ENCODE peak calls at places on chromosomes 13 and 19, in seven cellular contexts. One of them, this sample, is unnamed.

GRCh38 chr13:66759919-66760318 is 470.2 kb downstream of the PCDH9 start:
- DNase-seq in NCI-H1694: no peak
- DNase-seq in endothelial cell: no peak
- DNase-seq in iris pigment epithelial cell: no peak
- DNase-seq in activated CD4-positive, alpha-beta memory T cell treated with anti-CD3 and anti-CD28 coated beads, Interleukin-2, amount 10 ng/mL, durations not matched to agents 7 days and 5 days: no peak
- DNase-seq in AG09309: no peak
- DNase-seq in stimulated activated CD4-positive, alpha-beta T cell treated with anti-CD3 and anti-CD28 coated beads, Interleukin-2, amount 100 ng/mL, for 24 hours: no peak
- DNase-seq in this sample: no peak

GRCh38 chr13:51000576-51001260 is 91.1 kb downstream of the RNASEH2B start:
- DNase-seq in NCI-H1694: peak
- DNase-seq in endothelial cell: no peak
- DNase-seq in iris pigment epithelial cell: peak
- DNase-seq in activated CD4-positive, alpha-beta memory T cell treated with anti-CD3 and anti-CD28 coated beads, Interleukin-2, amount 10 ng/mL, durations not matched to agents 7 days and 5 days: no peak
- DNase-seq in AG09309: peak
- DNase-seq in stimulated activated CD4-positive, alpha-beta T cell treated with anti-CD3 and anti-CD28 coated beads, Interleukin-2, amount 100 ng/mL, for 24 hours: no peak
- DNase-seq in this sample: no peak

GRCh38 chr13:66367356-66367755 is 862.8 kb downstream of the PCDH9 start:
- DNase-seq in NCI-H1694: no peak
- DNase-seq in endothelial cell: no peak
- DNase-seq in iris pigment epithelial cell: peak
- DNase-seq in activated CD4-positive, alpha-beta memory T cell treated with anti-CD3 and anti-CD28 coated beads, Interleukin-2, amount 10 ng/mL, durations not matched to agents 7 days and 5 days: no peak
- DNase-seq in AG09309: no peak
- DNase-seq in stimulated activated CD4-positive, alpha-beta T cell treated with anti-CD3 and anti-CD28 coated beads, Interleukin-2, amount 100 ng/mL, for 24 hours: no peak
- DNase-seq in this sample: no peak

GRCh38 chr19:19602136-19602712 is 16.3 kb downstream of the PBX4 start:
- DNase-seq in NCI-H1694: no peak
- DNase-seq in endothelial cell: no peak
- DNase-seq in iris pigment epithelial cell: no peak
- DNase-seq in activated CD4-positive, alpha-beta memory T cell treated with anti-CD3 and anti-CD28 coated beads, Interleukin-2, amount 10 ng/mL, durations not matched to agents 7 days and 5 days: peak
- DNase-seq in AG09309: no peak
- DNase-seq in stimulated activated CD4-positive, alpha-beta T cell treated with anti-CD3 and anti-CD28 coated beads, Interleukin-2, amount 100 ng/mL, for 24 hours: no peak
- DNase-seq in this sample: no peak

GRCh38 chr19:9847087-9847671 is 12.1 kb downstream of the PIN1 start:
- DNase-seq in NCI-H1694: peak
- DNase-seq in endothelial cell: peak
- DNase-seq in iris pigment epithelial cell: peak
- DNase-seq in activated CD4-positive, alpha-beta memory T cell treated with anti-CD3 and anti-CD28 coated beads, Interleukin-2, amount 10 ng/mL, durations not matched to agents 7 days and 5 days: peak
- DNase-seq in AG09309: peak
- DNase-seq in stimulated activated CD4-positive, alpha-beta T cell treated with anti-CD3 and anti-CD28 coated beads, Interleukin-2, amount 100 ng/mL, for 24 hours: peak
- DNase-seq in this sample: no peak

GRCh38 chr19:13937479-13938360 is 497 bp downstream of the PODNL1 start:
- DNase-seq in NCI-H1694: no peak
- DNase-seq in endothelial cell: no peak
- DNase-seq in iris pigment epithelial cell: no peak
- DNase-seq in activated CD4-positive, alpha-beta memory T cell treated with anti-CD3 and anti-CD28 coated beads, Interleukin-2, amount 10 ng/mL, durations not matched to agents 7 days and 5 days: no peak
- DNase-seq in AG09309: no peak
- DNase-seq in stimulated activated CD4-positive, alpha-beta T cell treated with anti-CD3 and anti-CD28 coated beads, Interleukin-2, amount 100 ng/mL, for 24 hours: no peak
- DNase-seq in this sample: no peak

GRCh38 chr19:46724468-46724867 is 7.6 kb upstream of the PRKD2 start:
- DNase-seq in NCI-H1694: no peak
- DNase-seq in endothelial cell: no peak
- DNase-seq in iris pigment epithelial cell: no peak
- DNase-seq in activated CD4-positive, alpha-beta memory T cell treated with anti-CD3 and anti-CD28 coated beads, Interleukin-2, amount 10 ng/mL, durations not matched to agents 7 days and 5 days: no peak
- DNase-seq in AG09309: no peak
- DNase-seq in stimulated activated CD4-positive, alpha-beta T cell treated with anti-CD3 and anti-CD28 coated beads, Interleukin-2, amount 100 ng/mL, for 24 hours: no peak
- DNase-seq in this sample: no peak

GRCh38 chr19:1360126-1360817 is 23.4 kb upstream of the NDUFS7 start:
- DNase-seq in NCI-H1694: no peak
- DNase-seq in endothelial cell: no peak
- DNase-seq in iris pigment epithelial cell: no peak
- DNase-seq in activated CD4-positive, alpha-beta memory T cell treated with anti-CD3 and anti-CD28 coated beads, Interleukin-2, amount 10 ng/mL, durations not matched to agents 7 days and 5 days: no peak
- DNase-seq in AG09309: no peak
- DNase-seq in stimulated activated CD4-positive, alpha-beta T cell treated with anti-CD3 and anti-CD28 coated beads, Interleukin-2, amount 100 ng/mL, for 24 hours: no peak
- DNase-seq in this sample: no peak

GRCh38 chr19:45294291-45295029 is 28.2 kb downstream of the CKM start:
- DNase-seq in NCI-H1694: peak
- DNase-seq in endothelial cell: no peak
- DNase-seq in iris pigment epithelial cell: no peak
- DNase-seq in activated CD4-positive, alpha-beta memory T cell treated with anti-CD3 and anti-CD28 coated beads, Interleukin-2, amount 10 ng/mL, durations not matched to agents 7 days and 5 days: no peak
- DNase-seq in AG09309: no peak
- DNase-seq in stimulated activated CD4-positive, alpha-beta T cell treated with anti-CD3 and anti-CD28 coated beads, Interleukin-2, amount 100 ng/mL, for 24 hours: no peak
- DNase-seq in this sample: peak

GRCh38 chr13:105773887-105774538 is 761.4 kb downstream of the EFNB2 start:
- DNase-seq in NCI-H1694: no peak
- DNase-seq in endothelial cell: no peak
- DNase-seq in iris pigment epithelial cell: peak
- DNase-seq in activated CD4-positive, alpha-beta memory T cell treated with anti-CD3 and anti-CD28 coated beads, Interleukin-2, amount 10 ng/mL, durations not matched to agents 7 days and 5 days: no peak
- DNase-seq in AG09309: no peak
- DNase-seq in stimulated activated CD4-positive, alpha-beta T cell treated with anti-CD3 and anti-CD28 coated beads, Interleukin-2, amount 100 ng/mL, for 24 hours: no peak
- DNase-seq in this sample: no peak

GRCh38 chr13:27044837-27045570 is 126.6 kb downstream of the USP12 start:
- DNase-seq in NCI-H1694: no peak
- DNase-seq in endothelial cell: no peak
- DNase-seq in iris pigment epithelial cell: no peak
- DNase-seq in activated CD4-positive, alpha-beta memory T cell treated with anti-CD3 and anti-CD28 coated beads, Interleukin-2, amount 10 ng/mL, durations not matched to agents 7 days and 5 days: peak
- DNase-seq in AG09309: no peak
- DNase-seq in stimulated activated CD4-positive, alpha-beta T cell treated with anti-CD3 and anti-CD28 coated beads, Interleukin-2, amount 100 ng/mL, for 24 hours: no peak
- DNase-seq in this sample: no peak